ENCODE peak calls at places on chromosomes 1 and 21, in six cellular contexts. X is thoracic aorta; Y is ELR; T is activated CD4-positive, CD25-positive, alpha-beta regulatory T cell treated with anti-CD3 and anti-CD28 coated beads, Interleukin-2, amount 50 U/mL, for 72 hours; D is CD8-positive, alpha-beta T cell; L is activated CD8-positive, alpha-beta memory T cell treated with anti-CD3 and anti-CD28 coated beads for 48 hours. P is an unnamed sample.

GRCh38 chr1:19467199-19468187 is 17.8 kb downstream of the CAPZB start:
- DNase-seq in Y (no peak), T (no peak), L (no peak), X (no peak), D (no peak), P (no peak)

GRCh38 chr21:39688010-39688409 is 57.0 kb upstream of the IGSF5 start:
- DNase-seq in Y (no peak), L (no peak), D (no peak), T (no peak), X (no peak), P (no peak)

GRCh38 chr1:26790551-26790953 is 2.8 kb downstream of the PIGV start:
- DNase-seq in X (no peak), L (peak; percentile 16), Y (peak; percentile 52), T (no peak), D (no peak), P (no peak)

GRCh38 chr1:154419620-154420020 is 14.5 kb downstream of the IL6R start:
- DNase-seq in D (no peak), Y (peak; percentile 37), L (no peak), T (no peak), X (peak; percentile 66), P (no peak)

GRCh38 chr1:213643360-213643759 is 344.4 kb upstream of the PROX1 start:
- DNase-seq in T (no peak), X (no peak), Y (no peak), L (no peak), D (no peak), P (no peak)

GRCh38 chr1:185813401-185813979 is 79.3 kb downstream of the HMCN1 start:
- DNase-seq in X (no peak), D (no peak), Y (peak; percentile 73), L (no peak), T (no peak), P (peak; percentile 10)

GRCh38 chr21:38743772-38744529 is 61.8 kb upstream of the ETS2 start:
- DNase-seq in L (no peak), D (no peak), X (no peak), T (no peak), Y (no peak), P (no peak)

GRCh38 chr1:22557341-22557950 is 5.8 kb upstream of the EPHA8 start:
- DNase-seq in Y (no peak), D (no peak), L (no peak), X (no peak), T (no peak), P (no peak)

GRCh38 chr1:91846007-91846620 is 39.8 kb downstream of the TGFBR3 start:
- DNase-seq in X (no peak), D (no peak), L (no peak), Y (peak; percentile 60), T (no peak), P (no peak)

GRCh38 chr1:25360596-25361581 is 22.8 kb downstream of the TMEM50A start:
- DNase-seq in T (no peak), L (no peak), Y (peak; percentile 91), X (no peak), D (no peak), P (no peak)

GRCh38 chr1:32388641-32389040 is 5.6 kb downstream of the BSDC1 start:
- DNase-seq in T (no peak), L (no peak), D (no peak), X (no peak), Y (no peak), P (no peak)

GRCh38 chr1:145963218-145964019 is 956 bp downstream of the ANKRD34A start:
- DNase-seq in X (no peak), Y (peak; percentile 84), L (no peak), T (no peak), D (no peak), P (no peak)

GRCh38 chr21:42165901-42166300 is 53.0 kb upstream of the ABCG1 start:
- DNase-seq in D (no peak), Y (no peak), T (peak; percentile 11), X (no peak), L (no peak), P (no peak)

GRCh38 chr1:232891116-232891515 is 59.3 kb upstream of the NTPCR start:
- DNase-seq in Y (peak; percentile 68), L (no peak), D (no peak), X (no peak), T (no peak), P (no peak)

GRCh38 chr1:24393892-24394291 is 19.7 kb downstream of the STPG1 start:
- DNase-seq in Y (peak; percentile 91), L (no peak), D (no peak), X (no peak), T (no peak), P (peak; percentile 64)

GRCh38 chr21:41780337-41781046 is 13.6 kb upstream of the RIPK4 start:
- DNase-seq in D (no peak), Y (no peak), L (no peak), T (no peak), X (no peak), P (no peak)

GRCh38 chr1:59645893-59646292 is 168.9 kb upstream of the HOOK1 start:
- DNase-seq in Y (peak; percentile 8), T (no peak), L (no peak), D (no peak), X (no peak), P (no peak)

GRCh38 chr1:117150316-117150715 is 28.8 kb upstream of the TRIM45 start:
- DNase-seq in D (no peak), L (no peak), T (no peak), X (no peak), Y (peak; percentile 30), P (no peak)

GRCh38 chr1:13583964-13584791 is 546 bp downstream of the PDPN start:
- DNase-seq in L (no peak), T (no peak), D (no peak), X (no peak), Y (no peak), P (no peak)

GRCh38 chr1:197909346-197909745 is 6.9 kb downstream of the C1orf53 start:
- DNase-seq in T (no peak), L (no peak), Y (peak; percentile 10), D (no peak), X (no peak), P (no peak)

P was measured in epithelial cell of proximal tubule.